ENCODE peak calls at places on chromosome 17, in five cellular contexts. O is GM23338, C is A549, I is H9, H is fibroblast of lung. K is an unnamed sample.

GRCh38 chr17:2054262-2054739 is 602 bp upstream of the HIC1 start:
- DNase-seq in O (peak), I (peak), C (no peak), H (peak), K (peak)

GRCh38 chr17:81615401-81615930 is 21.4 kb downstream of the NPLOC4 start:
- DNase-seq in H (no peak), I (no peak), C (no peak), O (no peak), K (no peak)

GRCh38 chr17:42394838-42395237 is 6.6 kb upstream of the STAT3 start:
- DNase-seq in C (no peak), O (no peak), I (no peak), H (no peak), K (no peak)

GRCh38 chr17:17812211-17813054 is 24.4 kb downstream of the SREBF1 start:
- DNase-seq in H (peak), O (peak), I (peak), C (peak), K (peak)

GRCh38 chr17:13395346-13395745 is 206.4 kb downstream of the HS3ST3A1 start:
- DNase-seq in C (no peak), O (no peak), H (no peak), I (no peak), K (no peak)

GRCh38 chr17:66691644-66692500 is 143.0 kb upstream of the CACNG5 start:
- DNase-seq in O (no peak), H (no peak), I (peak), C (no peak), K (no peak)

GRCh38 chr17:78322327-78322857 is 37.5 kb downstream of the SOCS3 start:
- DNase-seq in I (no peak), H (no peak), O (no peak), C (no peak), K (no peak)

GRCh38 chr17:13362341-13363122 is 239.2 kb downstream of the HS3ST3A1 start:
- DNase-seq in C (no peak), O (no peak), I (no peak), H (peak), K (no peak)

GRCh38 chr17:50953831-50954601 is 87.9 kb upstream of the TOB1 start:
- DNase-seq in O (peak), H (peak), I (peak), C (no peak), K (no peak)

GRCh38 chr17:42702446-42702845 is 20.1 kb downstream of the CNTNAP1 start:
- DNase-seq in C (no peak), I (no peak), H (no peak), O (no peak), K (no peak)

GRCh38 chr17:15303293-15303692 is 38.1 kb downstream of the TEKT3 start:
- DNase-seq in O (no peak), H (no peak), I (no peak), C (no peak), K (no peak)

GRCh38 chr17:3827124-3827773 is 18.8 kb downstream of the NCBP3 start:
- DNase-seq in C (peak), O (peak), I (peak), H (peak), K (no peak)

GRCh38 chr17:41734139-41734948 is at the start of gene HAP1:
- DNase-seq in H (peak), C (peak), O (peak), I (peak), K (peak)

GRCh38 chr17:44307387-44308186 is 814 bp upstream of the RUNDC3A start:
- DNase-seq in O (peak), I (peak), C (peak), H (peak), K (no peak)

GRCh38 chr17:64984776-64985521 is 65.7 kb upstream of the LRRC37A3 start:
- DNase-seq in O (no peak), C (no peak), H (peak), I (no peak), K (peak)

GRCh38 chr17:39270923-39271322 is 45.2 kb upstream of the STAC2 start:
- DNase-seq in H (peak), I (no peak), O (peak), C (no peak), K (no peak)

GRCh38 chr17:64992325-64992802 is 64.2 kb downstream of the GNA13 start:
- DNase-seq in H (peak), I (no peak), O (no peak), C (peak), K (no peak)

GRCh38 chr17:40548982-40549680 is 16.1 kb downstream of the CCR7 start:
- DNase-seq in I (peak), C (peak), H (peak), O (no peak), K (no peak)

GRCh38 chr17:7239091-7240027 is at the start of gene PHF23:
- DNase-seq in H (peak), I (peak), C (peak), O (peak), K (peak)
- H3K4me2 ChIP-seq in H (peak), I (peak), C (peak), O (peak), K (peak)

GRCh38 chr17:56908061-56908542 is 5.7 kb downstream of the TRIM25 start:
- DNase-seq in H (no peak), C (no peak), O (no peak), I (no peak), K (no peak)
- H3K4me2 ChIP-seq in H (no peak), C (no peak), O (no peak), I (no peak), K (no peak)

GRCh38 chr17:30309591-30309990 is 17.8 kb upstream of the BLMH start:
- DNase-seq in C (no peak), O (no peak), I (no peak), H (peak), K (no peak)
- H3K4me2 ChIP-seq in C (no peak), O (no peak), I (no peak), H (no peak), K (no peak)

GRCh38 chr17:83182620-83183063 is 103.2 kb downstream of the METRNL start:
- DNase-seq in I (peak), C (no peak), H (no peak), O (no peak), K (no peak)
- H3K4me2 ChIP-seq in I (no peak), C (no peak), H (no peak), O (no peak), K (no peak)

GRCh38 chr17:31697838-31698237 is 161.2 kb downstream of the COPRS start:
- DNase-seq in I (no peak), O (no peak), C (no peak), H (no peak), K (no peak)

GRCh38 chr17:31696184-31696602 is 162.9 kb downstream of the COPRS start:
- DNase-seq in C (no peak), H (peak), I (peak), O (peak), K (no peak)

GRCh38 chr17:31693433-31694210 is 165.4 kb downstream of the COPRS start:
- DNase-seq in I (no peak), C (no peak), O (no peak), H (no peak), K (peak)

GRCh38 chr17:31696703-31697325 is 162.2 kb downstream of the COPRS start:
- DNase-seq in I (no peak), O (no peak), H (no peak), C (no peak), K (no peak)

GRCh38 chr17:31695456-31696090 is 163.5 kb downstream of the COPRS start:
- DNase-seq in O (no peak), I (no peak), H (peak), C (no peak), K (no peak)
- H3K4me2 ChIP-seq in O (no peak), I (no peak), H (peak), C (no peak), K (no peak)

GRCh38 chr17:19301274-19301946 is 61.1 kb downstream of the B9D1 start:
- DNase-seq in H (no peak), C (no peak), I (no peak), O (no peak), K (no peak)
- H3K4me2 ChIP-seq in H (no peak), C (no peak), I (no peak), O (no peak), K (no peak)

DNA sequence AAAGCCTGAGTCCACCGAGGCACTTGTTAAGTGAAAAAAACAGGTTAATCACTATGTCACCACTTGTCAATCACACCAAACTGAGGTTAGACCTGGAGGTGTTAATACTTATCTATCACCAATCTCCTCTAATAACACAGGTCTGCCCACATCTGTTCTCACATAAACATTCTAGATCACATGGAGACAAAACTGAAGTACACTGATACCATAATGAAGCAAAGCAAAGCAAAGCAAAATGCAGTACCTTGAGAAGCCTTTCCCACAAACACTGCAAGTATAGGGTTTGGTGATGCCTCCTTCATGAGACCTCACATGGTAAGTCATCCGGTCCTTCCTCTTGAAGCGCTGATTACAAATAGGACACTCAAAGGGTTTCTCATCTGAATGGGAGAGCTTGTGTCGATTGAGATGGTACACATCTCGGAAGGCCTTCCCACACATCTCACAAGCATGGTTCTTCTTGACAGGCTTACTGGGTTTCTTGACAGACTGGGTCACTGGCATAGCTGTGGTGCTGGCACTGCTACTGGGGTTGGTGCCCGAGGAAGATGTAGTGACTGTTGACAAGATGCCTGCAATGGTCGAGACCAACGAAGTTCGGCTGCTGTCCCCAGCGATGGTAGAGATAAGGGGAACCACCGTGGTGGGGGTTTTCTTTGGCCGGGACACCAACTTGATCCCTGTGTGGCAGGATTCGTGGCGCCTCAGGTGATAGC is 5.4 kb downstream of the VEZF1 start:
- DNase-seq in I (no peak), C (no peak), O (no peak), H (no peak), K (no peak)
- H3K4me2 ChIP-seq in I (no peak), C (peak), O (no peak), H (peak), K (no peak)

GRCh38 chr17:47188799-47189731 is at the start of gene CDC27:
- DNase-seq in H (peak), I (peak), O (peak), C (peak), K (peak)
- H3K4me2 ChIP-seq in H (peak), I (peak), O (peak), C (peak), K (peak)